ENCODE peak calls at places on chromosomes 5 and 9, in eight cellular contexts. V is progenitor cell of endocrine pancreas, Z is heart right ventricle, D is iris pigment epithelial cell, P is NCI-H2227 treated with DMSO at 0.1 percent for 48 hours, J is NCI-H1105 treated with DMSO at 0.1 percent for 48 hours, M is HCT116, L is NCI-H2107. F is an unnamed sample.

GRCh38 chr9:78821126-78821822 is 524.3 kb downstream of the PSAT1 start:
- DNase-seq in V (no peak), Z (no peak), D (peak), P (peak), J (peak), M (peak), L (peak), F (peak)

GRCh38 chr5:150175536-150175935 is 9.0 kb downstream of the CDX1 start:
- DNase-seq in V (no peak), Z (no peak), D (no peak), P (no peak), J (no peak), M (peak), L (no peak), F (peak)

GRCh38 chr5:143635146-143635752 is 176.7 kb upstream of the HMHB1 start:
- DNase-seq in V (no peak), Z (no peak), D (peak), P (no peak), J (no peak), M (no peak), L (no peak), F (no peak)

GRCh38 chr5:89904442-89904841 is 505.1 kb downstream of the CETN3 start:
- DNase-seq in V (no peak), Z (no peak), D (peak), P (no peak), J (no peak), M (no peak), L (no peak), F (no peak)

GRCh38 chr5:168600409-168600808 is 21.2 kb upstream of the PANK3 start:
- DNase-seq in V (no peak), Z (no peak), D (no peak), P (no peak), J (no peak), M (no peak), L (peak), F (peak)

GRCh38 chr5:138829341-138829740 is 45.8 kb downstream of the LRRTM2 start:
- DNase-seq in V (no peak), Z (no peak), D (peak), P (no peak), J (no peak), M (no peak), L (no peak), F (no peak)

GRCh38 chr9:79952401-79952800 is 380.6 kb downstream of the TLE4 start:
- DNase-seq in V (no peak), Z (no peak), D (peak), P (no peak), J (no peak), M (no peak), L (no peak), F (no peak)

GRCh38 chr5:169873642-169874041 is 106.7 kb downstream of the INSYN2B start:
- DNase-seq in V (no peak), Z (no peak), D (peak), P (peak), J (no peak), M (no peak), L (no peak), F (no peak)

GRCh38 chr5:65075623-65076250 is 307.0 kb downstream of the CWC27 start:
- DNase-seq in V (no peak), Z (no peak), D (no peak), P (no peak), J (no peak), M (no peak), L (no peak), F (no peak)

GRCh38 chr9:75889577-75889976 is 896 bp upstream of the PCSK5 start:
- DNase-seq in V (no peak), Z (no peak), D (no peak), P (no peak), J (no peak), M (no peak), L (no peak), F (no peak)

GRCh38 chr5:67152400-67152799 is 44.2 kb downstream of the CD180 start:
- DNase-seq in V (no peak), Z (no peak), D (no peak), P (no peak), J (no peak), M (no peak), L (no peak), F (no peak)

GRCh38 chr5:35990524-35990923 is 666 bp downstream of the UGT3A1 start:
- DNase-seq in V (no peak), Z (no peak), D (no peak), P (no peak), J (no peak), M (no peak), L (no peak), F (no peak)

GRCh38 chr5:177308740-177309139 is 3.0 kb downstream of the MXD3 start:
- DNase-seq in V (no peak), Z (no peak), D (no peak), P (no peak), J (no peak), M (no peak), L (no peak), F (no peak)

GRCh38 chr9:116286287-116286686 is 132.7 kb downstream of the PAPPA start:
- DNase-seq in V (no peak), Z (no peak), D (no peak), P (peak), J (peak), M (no peak), L (peak), F (no peak)

GRCh38 chr9:91746357-91746756 is 203.7 kb downstream of the ROR2 start:
- DNase-seq in V (no peak), Z (no peak), D (no peak), P (no peak), J (no peak), M (no peak), L (no peak), F (no peak)

GRCh38 chr9:110538621-110539020 is 40.9 kb downstream of the SVEP1 start:
- DNase-seq in V (no peak), Z (no peak), D (no peak), P (no peak), J (no peak), M (no peak), L (no peak), F (no peak)

GRCh38 chr5:56711191-56711590 is 104.2 kb upstream of the MAP3K1 start:
- DNase-seq in V (no peak), Z (no peak), D (peak), P (no peak), J (no peak), M (no peak), L (no peak), F (no peak)

GRCh38 chr5:25091917-25092316 is 447.1 kb upstream of the CDH10 start:
- DNase-seq in V (no peak), Z (no peak), D (peak), P (no peak), J (no peak), M (no peak), L (no peak), F (no peak)

GRCh38 chr5:179192891-179193470 is 132.8 kb downstream of the ZNF354C start:
- DNase-seq in V (no peak), Z (no peak), D (no peak), P (no peak), J (no peak), M (no peak), L (no peak), F (no peak)

GRCh38 chr9:112754578-112754977 is 4.0 kb downstream of the SNX30 start:
- DNase-seq in V (no peak), Z (no peak), D (no peak), P (no peak), J (no peak), M (peak), L (no peak), F (no peak)

GRCh38 chr9:134371731-134372130 is 45.5 kb downstream of the RXRA start:
- DNase-seq in V (no peak), Z (peak), D (no peak), P (no peak), J (no peak), M (no peak), L (no peak), F (no peak)

GRCh38 chr9:109383947-109384346 is 63.1 kb upstream of the EPB41L4B start:
- DNase-seq in V (no peak), Z (no peak), D (no peak), P (no peak), J (no peak), M (no peak), L (no peak), F (no peak)

GRCh38 chr9:97527626-97528528 is 26.4 kb downstream of the TMOD1 start:
- DNase-seq in V (no peak), Z (no peak), D (no peak), P (no peak), J (no peak), M (no peak), L (peak), F (no peak)

GRCh38 chr5:1746371-1747078 is 53.1 kb downstream of the MRPL36 start:
- DNase-seq in V (no peak), Z (no peak), D (no peak), P (no peak), J (no peak), M (no peak), L (no peak), F (no peak)

GRCh38 chr9:91486699-91487497 is 63.3 kb upstream of the NFIL3 start:
- DNase-seq in V (no peak), Z (peak), D (peak), P (no peak), J (no peak), M (no peak), L (no peak), F (no peak)

GRCh38 chr9:28758346-28758745 is 1185.1 kb upstream of the C9orf72 start:
- DNase-seq in V (no peak), Z (no peak), D (no peak), P (no peak), J (no peak), M (no peak), L (no peak), F (no peak)

GRCh38 chr9:87112656-87113055 is 165.3 kb upstream of the GAS1 start:
- DNase-seq in V (no peak), Z (no peak), D (peak), P (no peak), J (no peak), M (no peak), L (no peak), F (no peak)

GRCh38 chr9:129972816-129973215 is 70.2 kb downstream of the FNBP1 start:
- DNase-seq in V (no peak), Z (no peak), D (no peak), P (no peak), J (no peak), M (no peak), L (no peak), F (no peak)

GRCh38 chr9:130225586-130225985 is 40.0 kb upstream of the HMCN2 start:
- DNase-seq in V (no peak), Z (no peak), D (no peak), P (no peak), J (no peak), M (no peak), L (no peak), F (no peak)

GRCh38 chr9:136197930-136198604 is 6.9 kb downstream of the LHX3 start:
- DNase-seq in V (no peak), Z (no peak), D (no peak), P (no peak), J (no peak), M (no peak), L (no peak), F (no peak)

GRCh38 chr9:130642926-130643325 is 21.5 kb upstream of the PRDM12 start:
- DNase-seq in V (no peak), Z (no peak), D (no peak), P (no peak), J (no peak), M (no peak), L (no peak), F (no peak)

GRCh38 chr5:65539827-65540226 is 23.1 kb downstream of the CENPK start:
- DNase-seq in V (no peak), Z (no peak), D (peak), P (no peak), J (no peak), M (no peak), L (no peak), F (no peak)

GRCh38 chr9:21679432-21679831 is 123.0 kb upstream of the MTAP start:
- DNase-seq in V (no peak), Z (no peak), D (no peak), P (no peak), J (no peak), M (no peak), L (no peak), F (no peak)

GRCh38 chr5:113510836-113511451 is 2.5 kb upstream of the YTHDC2 start:
- DNase-seq in V (no peak), Z (no peak), D (peak), P (no peak), J (peak), M (peak), L (no peak), F (no peak)

GRCh38 chr5:66306105-66306843 is 162.2 kb downstream of the SREK1 start:
- DNase-seq in V (no peak), Z (no peak), D (peak), P (peak), J (peak), M (peak), L (peak), F (peak)

GRCh38 chr5:73709536-73710129 is 83.6 kb downstream of the ARHGEF28 start:
- DNase-seq in V (no peak), Z (no peak), D (peak), P (no peak), J (no peak), M (no peak), L (no peak), F (no peak)

GRCh38 chr9:32117291-32117690 is 267.2 kb upstream of the ACO1 start:
- DNase-seq in V (no peak), Z (no peak), D (no peak), P (no peak), J (no peak), M (no peak), L (no peak), F (no peak)

GRCh38 chr9:97866848-97867247 is 13.8 kb downstream of the FOXE1 start:
- DNase-seq in V (no peak), Z (no peak), D (no peak), P (no peak), J (no peak), M (no peak), L (no peak), F (no peak)

GRCh38 chr5:98713027-98713426 is 60.4 kb upstream of the RGMB start:
- DNase-seq in V (no peak), Z (no peak), D (peak), P (no peak), J (no peak), M (no peak), L (no peak), F (no peak)

GRCh38 chr9:6973762-6974161 is 216.0 kb downstream of the KDM4C start:
- DNase-seq in V (no peak), Z (no peak), D (peak), P (no peak), J (no peak), M (no peak), L (no peak), F (no peak)